ENCODE peak calls at places on chromosomes 11 and 22, in eight cellular contexts. P is keratinocyte, V is heart right ventricle, Z is neural crest cell, H is body of pancreas, M is Calu3, I is AG04450, D is GM13976. W is an unnamed sample.

GRCh38 chr22:19719055-19719482 is 4.3 kb upstream of the GP1BB start:
- DNase-seq in P (no peak), V (peak; percentile 46), Z (no peak), H (no peak), M (no peak), I (no peak), D (no peak), W (no peak)

GRCh38 chr11:128406365-128406706 is 181.0 kb downstream of the ETS1 start:
- DNase-seq in P (no peak), V (no peak), Z (no peak), H (no peak), M (no peak), I (no peak), D (no peak), W (no peak)

GRCh38 chr11:27977527-27977926 is 130.4 kb downstream of the KIF18A start:
- DNase-seq in P (no peak), V (no peak), Z (no peak), H (no peak), M (no peak), I (no peak), D (no peak), W (no peak)

GRCh38 chr11:73493838-73494598 is 103.9 kb downstream of the FAM168A start:
- DNase-seq in P (peak; percentile 26), V (no peak), Z (no peak), H (no peak), M (peak; percentile 41), I (peak; percentile 27), D (no peak), W (no peak)

GRCh38 chr11:85182437-85183109 is 444.6 kb downstream of the DLG2 start:
- DNase-seq in P (no peak), V (no peak), Z (peak; percentile 20), H (no peak), M (peak; percentile 18), I (no peak), D (peak; percentile 11), W (no peak)

GRCh38 chr11:96155627-96156378 is 187.2 kb downstream of the MAML2 start:
- DNase-seq in P (peak; percentile 60), V (peak; percentile 91), Z (no peak), H (peak; percentile 35), M (peak; percentile 23), I (peak; percentile 88), D (peak; percentile 61), W (peak; percentile 81)

GRCh38 chr22:23844739-23845202 is 6.0 kb upstream of the DERL3 start:
- DNase-seq in P (no peak), V (no peak), Z (no peak), H (no peak), M (no peak), I (no peak), D (no peak), W (no peak)

GRCh38 chr11:76628408-76628947 is 42.1 kb downstream of the LRRC32 start:
- DNase-seq in P (no peak), V (no peak), Z (no peak), H (no peak), M (no peak), I (no peak), D (no peak), W (no peak)

GRCh38 chr11:14980854-14981253 is 8.7 kb upstream of the CALCA start:
- DNase-seq in P (no peak), V (no peak), Z (no peak), H (no peak), M (no peak), I (no peak), D (no peak), W (no peak)

GRCh38 chr22:36227806-36228205 is 11.5 kb downstream of the APOL2 start:
- DNase-seq in P (no peak), V (no peak), Z (no peak), H (no peak), M (no peak), I (no peak), D (no peak), W (no peak)

GRCh38 chr22:22159384-22159783 is 85.2 kb upstream of the VPREB1 start:
- DNase-seq in P (no peak), V (no peak), Z (no peak), H (no peak), M (no peak), I (no peak), D (no peak), W (no peak)

GRCh38 chr11:133934599-133935550 is 21.9 kb downstream of the IGSF9B start:
- DNase-seq in P (peak; percentile 66), V (peak; percentile 81), Z (peak; percentile 50), H (no peak), M (peak; percentile 80), I (no peak), D (no peak), W (no peak)

GRCh38 chr11:95154514-95154913 is 64.9 kb downstream of the ENDOD1 start:
- DNase-seq in P (no peak), V (peak; percentile 31), Z (peak; percentile 43), H (peak; percentile 40), M (peak; percentile 61), I (no peak), D (peak; percentile 69), W (no peak)
- TF ChIP-seq CTCF in P (peak; percentile 82), V (peak; percentile 59), Z (peak; percentile 72), H (peak; percentile 57), M (peak; percentile 61), I (peak; percentile 61), D (peak; percentile 55), W (peak; percentile 58)

DNA sequence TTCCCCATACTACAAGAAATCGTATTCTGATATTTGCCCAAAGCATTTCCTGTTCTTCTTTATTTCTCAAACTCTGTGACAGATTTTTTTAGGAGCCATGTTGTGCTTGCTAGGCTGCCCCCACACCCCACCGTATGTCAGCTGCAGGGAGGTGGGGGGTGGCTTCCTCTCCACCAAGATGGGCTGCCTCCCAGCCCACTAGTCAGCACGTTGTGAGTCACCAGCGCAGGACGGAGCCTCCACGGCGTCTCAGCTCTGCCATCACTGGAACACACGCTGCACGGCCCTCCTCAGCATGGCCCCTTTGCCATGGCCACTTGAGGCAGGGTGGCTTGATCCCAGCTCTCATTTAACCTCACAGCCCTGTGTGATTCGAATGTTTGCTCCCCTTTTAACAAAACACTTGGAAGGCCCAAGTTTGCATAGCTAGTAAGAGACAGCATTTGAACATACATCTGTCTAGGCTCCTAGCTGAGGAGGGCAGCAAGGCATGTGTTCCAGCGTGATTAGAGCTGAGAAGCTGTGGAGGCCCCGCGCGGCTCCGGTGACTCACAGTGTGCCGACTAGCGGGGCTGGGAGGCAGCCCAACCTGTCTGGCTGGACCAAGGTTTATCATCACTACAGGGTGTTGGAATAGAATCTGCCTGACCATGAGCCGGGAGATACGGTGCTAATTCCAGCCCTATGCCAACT is 180.7 kb upstream of the NCAM1 start:
- DNase-seq in P (no peak), V (peak; percentile 56), Z (no peak), H (no peak), M (peak; percentile 71), I (no peak), D (no peak), W (no peak)
- TF ChIP-seq CTCF in P (peak; percentile 28), V (peak; percentile 39), Z (no peak), H (no peak), M (no peak), I (no peak), D (no peak), W (no peak)

GRCh38 chr11:12091957-12092558 is 18.3 kb upstream of the MICAL2 start:
- DNase-seq in P (no peak), V (no peak), Z (no peak), H (no peak), M (no peak), I (no peak), D (no peak), W (no peak)
- TF ChIP-seq CTCF in P (no peak), V (peak; percentile 11), Z (peak; percentile 22), H (no peak), M (no peak), I (peak; percentile 43), D (no peak), W (no peak)

GRCh38 chr11:4467811-4468606 is 14.4 kb upstream of the OR52K1 start:
- DNase-seq in P (no peak), V (no peak), Z (no peak), H (no peak), M (no peak), I (no peak), D (no peak), W (no peak)
- TF ChIP-seq CTCF in P (no peak), V (no peak), Z (no peak), H (no peak), M (no peak), I (no peak), D (no peak), W (no peak)

GRCh38 chr11:32566527-32566926 is 17.1 kb upstream of the EIF3M start:
- DNase-seq in P (no peak), V (no peak), Z (no peak), H (no peak), M (no peak), I (no peak), D (no peak), W (no peak)

GRCh38 chr11:32562839-32563599 is 20.6 kb upstream of the EIF3M start:
- DNase-seq in P (no peak), V (no peak), Z (no peak), H (no peak), M (no peak), I (no peak), D (no peak), W (no peak)

GRCh38 chr11:32563600-32563959 is 20.1 kb upstream of the EIF3M start:
- DNase-seq in P (no peak), V (no peak), Z (no peak), H (no peak), M (no peak), I (no peak), D (no peak), W (no peak)

GRCh38 chr11:32555885-32556284 is 27.7 kb upstream of the EIF3M start:
- DNase-seq in P (no peak), V (no peak), Z (no peak), H (no peak), M (no peak), I (no peak), D (no peak), W (no peak)

DNA sequence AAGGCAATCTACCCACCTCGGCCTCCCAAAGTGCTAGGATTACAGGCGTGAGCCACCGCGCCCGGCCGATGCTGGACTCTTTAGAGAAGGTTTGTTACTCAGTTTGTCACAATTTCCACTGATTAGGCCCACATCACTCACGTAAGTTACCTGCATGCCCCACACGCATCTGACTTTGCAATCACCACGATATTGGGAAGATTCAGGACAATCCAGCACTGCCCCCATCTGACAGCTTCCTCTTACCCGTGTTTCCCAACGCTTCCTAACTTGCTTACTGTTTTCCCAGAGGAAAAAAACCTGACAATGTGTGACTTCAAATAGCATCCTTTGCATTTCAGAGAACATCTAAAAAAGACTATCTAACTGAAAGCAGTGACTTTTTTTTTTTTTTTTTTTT is 21.8 kb upstream of the EIF3M start:
- DNase-seq in P (no peak), V (no peak), Z (no peak), H (no peak), M (no peak), I (no peak), D (no peak), W (no peak)
- TF ChIP-seq CTCF in P (no peak), V (peak; percentile 26), Z (no peak), H (no peak), M (no peak), I (no peak), D (peak; percentile 8), W (no peak)

GRCh38 chr11:35810045-35810444 is 133.8 kb upstream of the LDLRAD3 start:
- DNase-seq in P (no peak), V (no peak), Z (no peak), H (no peak), M (no peak), I (no peak), D (no peak), W (no peak)
- TF ChIP-seq CTCF in P (no peak), V (no peak), Z (no peak), H (no peak), M (no peak), I (no peak), D (no peak), W (no peak)